ENCODE peak calls at places on chromosomes 4 and X, in eight cellular contexts. Q, P, W, A, T, D, L and K are unnamed samples.

GRCh38 chr4:153764611-153765368 is 5.0 kb upstream of the RNF175 start:
- DNase-seq in L (no peak), T (no peak), Q (no peak), A (no peak), P (no peak), D (no peak), W (no peak), K (no peak)

GRCh38 chr4:102497986-102498385 is 3.2 kb upstream of the NFKB1 start:
- DNase-seq in L (no peak), P (no peak), Q (no peak), T (no peak), A (no peak), W (peak), D (no peak), K (no peak)

GRCh38 chr4:75673959-75674328 is 733 bp upstream of the G3BP2 start:
- DNase-seq in W (peak), Q (no peak), A (peak), D (no peak), P (no peak), L (peak), T (no peak), K (no peak)

GRCh38 chr4:49044270-49044669 is 58.2 kb downstream of the CWH43 start:
- DNase-seq in W (peak), D (no peak), P (no peak), A (no peak), Q (no peak), T (no peak), L (no peak), K (no peak)

GRCh38 chrX:46803140-46803539 is 33.7 kb upstream of the RP2 start:
- DNase-seq in T (no peak), D (no peak), Q (no peak), L (no peak), A (no peak), W (no peak), P (no peak), K (no peak)

GRCh38 chrX:100089724-100090123 is 320.3 kb downstream of the PCDH19 start:
- DNase-seq in A (no peak), L (no peak), W (no peak), D (no peak), P (no peak), Q (no peak), T (no peak), K (no peak)

GRCh38 chr4:100347241-100347640 is 157.0 kb upstream of the DDIT4L start:
- DNase-seq in W (no peak), A (no peak), P (no peak), D (no peak), L (no peak), T (no peak), Q (no peak), K (no peak)

GRCh38 chr4:24443200-24443599 is 141.2 kb downstream of the DHX15 start:
- DNase-seq in Q (no peak), A (no peak), L (no peak), T (no peak), D (no peak), P (no peak), W (peak), K (no peak)

GRCh38 chrX:15576019-15576418 is 24.7 kb downstream of the ACE2 start:
- DNase-seq in P (no peak), Q (no peak), A (no peak), D (no peak), T (no peak), L (no peak), W (no peak), K (no peak)